ENCODE peak calls at places on chromosome 17, in four cellular contexts. Z is A673, T is thoracic aorta, Q is neural crest cell. D is an unnamed sample.

GRCh38 chr17:838486-838885 is 56.3 kb downstream of the MRM3 start:
- DNase-seq in Z (no peak), T (no peak), Q (no peak), D (no peak)

GRCh38 chr17:82384051-82384729 is 12.6 kb downstream of the UTS2R start:
- DNase-seq in Z (no peak), T (no peak), Q (no peak), D (no peak)

GRCh38 chr17:1709971-1710806 is at the start of gene TLCD2:
- DNase-seq in Z (peak; percentile 72), T (no peak), Q (peak; percentile 42), D (no peak)

GRCh38 chr17:63700528-63701441 is 860 bp upstream of the LIMD2 start:
- DNase-seq in Z (peak; percentile 75), T (peak; percentile 60), Q (no peak), D (no peak)

GRCh38 chr17:40846515-40847155 is 20.4 kb downstream of the KRT12 start:
- DNase-seq in Z (no peak), T (no peak), Q (no peak), D (no peak)

GRCh38 chr17:29557085-29557697 is 9.6 kb downstream of the ABHD15 start:
- DNase-seq in Z (no peak), T (no peak), Q (no peak), D (no peak)

GRCh38 chr17:78343099-78343432 is 16.8 kb downstream of the SOCS3 start:
- DNase-seq in Z (no peak), T (peak; percentile 74), Q (no peak), D (no peak)

GRCh38 chr17:67829331-67829730 is 4.0 kb downstream of the BPTF start:
- DNase-seq in Z (no peak), T (no peak), Q (no peak), D (no peak)

GRCh38 chr17:81329279-81329926 is 34.3 kb upstream of the SLC38A10 start:
- DNase-seq in Z (no peak), T (no peak), Q (no peak), D (peak; percentile 69)

GRCh38 chr17:63653018-63653417 is 30.8 kb downstream of the MAP3K3 start:
- DNase-seq in Z (no peak), T (no peak), Q (no peak), D (no peak)

GRCh38 chr17:48610282-48611211 is at the start of gene HOXB7:
- DNase-seq in Z (peak; percentile 87), T (no peak), Q (no peak), D (peak; percentile 82)

GRCh38 chr17:2881295-2881694 is 85.1 kb downstream of the RAP1GAP2 start:
- DNase-seq in Z (no peak), T (no peak), Q (no peak), D (no peak)

GRCh38 chr17:50135316-50136095 is 5.5 kb upstream of the SAMD14 start:
- DNase-seq in Z (no peak), T (no peak), Q (no peak), D (no peak)

GRCh38 chr17:1029912-1030656 is 33.2 kb downstream of the TIMM22 start:
- DNase-seq in Z (no peak), T (no peak), Q (no peak), D (no peak)

GRCh38 chr17:65514541-65514940 is 46.9 kb downstream of the AXIN2 start:
- DNase-seq in Z (no peak), T (no peak), Q (no peak), D (no peak)

GRCh38 chr17:42286411-42287295 is 1.6 kb upstream of the STAT5A start:
- DNase-seq in Z (no peak), T (no peak), Q (no peak), D (peak; percentile 18)

GRCh38 chr17:81061027-81061426 is 26.1 kb downstream of the BAIAP2 start:
- DNase-seq in Z (no peak), T (no peak), Q (no peak), D (no peak)

GRCh38 chr17:42474270-42474669 is 15.6 kb downstream of the ATP6V0A1 start:
- DNase-seq in Z (no peak), T (no peak), Q (no peak), D (no peak)

GRCh38 chr17:34306466-34306865 is 12.8 kb upstream of the CCL8 start:
- DNase-seq in Z (peak; percentile 4), T (no peak), Q (no peak), D (no peak)

GRCh38 chr17:6568186-6568758 is 11.9 kb upstream of the PITPNM3 start:
- DNase-seq in Z (no peak), T (no peak), Q (no peak), D (no peak)

GRCh38 chr17:6569391-6570302 is 13.3 kb upstream of the PITPNM3 start:
- DNase-seq in Z (no peak), T (no peak), Q (no peak), D (no peak)

GRCh38 chr17:6572997-6573396 is 16.6 kb upstream of the PITPNM3 start:
- DNase-seq in Z (no peak), T (no peak), Q (no peak), D (no peak)

GRCh38 chr17:6570731-6571465 is 14.5 kb upstream of the PITPNM3 start:
- DNase-seq in Z (no peak), T (no peak), Q (no peak), D (no peak)

GRCh38 chr17:6567528-6568185 is 11.3 kb upstream of the PITPNM3 start:
- DNase-seq in Z (peak; percentile 43), T (no peak), Q (no peak), D (no peak)
- TF ChIP-seq CTCF in Z (no peak), T (no peak), Q (no peak), D (no peak)

DNA sequence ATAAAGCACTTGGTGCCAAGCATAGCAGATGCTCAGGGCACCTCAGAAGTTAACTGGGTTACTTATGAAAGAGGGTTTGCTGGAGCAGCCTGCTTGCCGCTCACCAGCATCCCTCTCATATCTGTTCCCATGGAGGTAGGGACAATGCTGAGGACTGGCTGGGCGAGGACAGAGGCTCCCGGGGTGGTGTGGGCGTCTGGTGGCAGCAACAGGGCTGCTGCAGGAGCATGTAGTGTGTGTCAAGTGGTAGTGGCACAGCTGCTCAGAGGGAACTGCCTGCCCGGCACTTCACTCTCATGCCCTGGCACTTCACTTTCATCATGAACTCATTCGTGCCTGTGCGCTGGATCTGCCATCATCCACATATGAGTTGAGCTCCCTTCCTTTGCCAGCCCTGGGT is 26.9 kb upstream of the ZNHIT3 start:
- DNase-seq in Z (no peak), T (no peak), Q (no peak), D (no peak)
- TF ChIP-seq CTCF in Z (no peak), T (no peak), Q (no peak), D (no peak)

DNA sequence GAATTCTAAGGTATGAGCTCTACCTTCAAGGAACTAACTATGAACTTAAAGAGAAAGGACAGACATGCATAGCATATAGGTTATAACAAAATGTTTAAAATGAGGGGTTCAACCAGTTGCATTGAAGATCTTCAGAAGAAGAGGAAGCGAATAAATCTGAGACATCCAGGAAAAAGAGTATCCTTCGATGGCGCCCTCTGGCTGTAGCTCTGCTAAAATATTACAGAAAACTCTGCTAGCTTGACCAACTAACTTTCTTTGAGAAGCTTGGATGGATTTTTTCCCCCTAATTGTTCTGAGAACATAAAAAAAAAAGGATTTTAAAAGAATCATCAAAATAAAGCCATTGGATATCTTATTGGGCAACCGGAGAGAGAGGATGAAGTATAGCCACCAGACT is 659.9 kb upstream of the SOX9 start:
- DNase-seq in Z (peak; percentile 40), T (no peak), Q (peak; percentile 22), D (no peak)
- TF ChIP-seq CTCF in Z (peak; percentile 61), T (no peak), Q (peak; percentile 58), D (no peak)

GRCh38 chr17:59129814-59130213 is 23.1 kb upstream of the TRIM37 start:
- DNase-seq in Z (no peak), T (no peak), Q (no peak), D (no peak)

GRCh38 chr17:59121901-59122480 is 15.3 kb upstream of the TRIM37 start:
- DNase-seq in Z (no peak), T (no peak), Q (no peak), D (no peak)

GRCh38 chr17:59126809-59127417 is 20.2 kb upstream of the TRIM37 start:
- DNase-seq in Z (no peak), T (no peak), Q (no peak), D (no peak)

DNA sequence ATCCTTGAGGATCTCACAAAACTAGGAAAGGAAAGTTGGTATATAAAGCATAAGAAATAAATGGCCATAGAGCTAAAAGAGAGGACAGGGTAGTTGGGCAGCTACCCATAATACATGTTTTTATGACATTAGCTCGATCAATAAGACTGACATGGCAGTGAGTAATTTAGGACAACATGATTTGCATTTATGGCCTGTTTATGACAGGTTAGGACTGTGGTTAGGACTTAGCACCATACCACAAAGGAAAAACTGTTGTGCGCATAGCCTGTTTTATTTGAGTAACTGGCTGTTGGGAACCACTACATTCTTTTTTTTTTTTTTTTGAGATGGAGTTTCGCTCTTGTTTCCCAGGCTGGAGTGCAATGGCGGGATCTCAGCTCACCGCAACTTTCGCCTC is 18.0 kb upstream of the TRIM37 start:
- DNase-seq in Z (no peak), T (no peak), Q (no peak), D (no peak)
- TF ChIP-seq CTCF in Z (no peak), T (no peak), Q (no peak), D (no peak)

GRCh38 chr17:45048795-45049563 is 2.5 kb downstream of the DCAKD start:
- DNase-seq in Z (no peak), T (no peak), Q (no peak), D (no peak)
- TF ChIP-seq CTCF in Z (no peak), T (peak; percentile 38), Q (peak; percentile 52), D (no peak)

GRCh38 chr17:73478768-73479424 is 165.3 kb downstream of the SDK2 start:
- DNase-seq in Z (no peak), T (no peak), Q (no peak), D (no peak)
- TF ChIP-seq CTCF in Z (no peak), T (no peak), Q (no peak), D (no peak)

DNA sequence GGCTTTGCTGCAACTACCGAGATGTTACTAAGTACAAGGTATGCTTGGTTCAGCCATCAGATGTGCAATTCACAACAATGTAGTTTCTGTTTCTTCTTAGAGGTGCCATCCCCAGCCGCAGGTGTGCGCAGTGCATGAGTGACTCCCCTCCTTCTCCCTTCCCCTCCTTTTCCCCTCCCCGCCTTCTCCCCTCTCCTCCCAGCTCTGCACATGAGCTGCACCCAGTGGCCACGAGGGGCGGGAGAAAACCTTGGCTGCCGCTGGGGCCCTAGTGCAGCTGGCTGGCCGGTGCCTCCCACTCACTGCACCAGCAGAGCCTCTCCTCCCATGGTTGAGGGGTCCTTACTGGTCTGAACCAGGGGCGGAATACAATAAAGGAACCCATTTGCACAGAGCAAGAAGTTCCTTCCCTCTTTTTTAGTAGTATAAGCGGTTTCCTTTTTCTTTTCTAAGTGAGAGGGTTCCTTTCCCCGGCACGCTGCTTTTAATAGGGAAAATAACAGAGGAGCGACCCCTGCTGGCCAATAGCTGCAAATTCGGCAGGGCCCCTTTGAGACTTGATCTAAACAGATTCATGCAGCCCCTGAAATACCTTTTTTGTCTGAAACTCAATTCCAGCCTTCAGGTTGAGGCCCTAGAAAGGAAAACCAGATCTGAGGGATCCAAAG is 7.8 kb upstream of the CCL15 start:
- DNase-seq in Z (peak; percentile 0), T (no peak), Q (no peak), D (no peak)
- TF ChIP-seq CTCF in Z (peak; percentile 40), T (peak; percentile 11), Q (peak; percentile 58), D (no peak)